ENCODE peak calls at places on chromosomes 11 and 22, in six cellular contexts. U is caudate nucleus, F is heart left ventricle, J is colonic mucosa, X is substantia nigra, V is thoracic aorta. B is an unnamed sample.

GRCh38 chr11:61509058-61510029 is 795 bp downstream of the LRRC10B start:
- DNase-seq in U (peak), F (peak), J (peak), X (peak), V (no peak), B (peak)

GRCh38 chr11:101914349-101914736 is 467 bp upstream of the CEP126 start:
- DNase-seq in U (no peak), F (no peak), J (no peak), X (no peak), V (no peak), B (no peak)

GRCh38 chr11:19053909-19054308 is 6.6 kb downstream of the MRGPRX2 start:
- DNase-seq in U (no peak), F (no peak), J (no peak), X (no peak), V (no peak), B (no peak)

GRCh38 chr11:47906066-47906465 is 57.9 kb upstream of the NUP160 start:
- DNase-seq in U (no peak), F (no peak), J (no peak), X (no peak), V (no peak), B (no peak)

GRCh38 chr11:34468209-34468841 is 29.6 kb downstream of the CAT start:
- DNase-seq in U (no peak), F (no peak), J (peak), X (no peak), V (no peak), B (peak)

GRCh38 chr11:20668844-20669832 is at the start of gene NELL1:
- DNase-seq in U (no peak), F (no peak), J (no peak), X (no peak), V (no peak), B (no peak)

GRCh38 chr11:115503083-115503885 is 931 bp downstream of the CADM1 start:
- DNase-seq in U (peak), F (peak), J (peak), X (peak), V (no peak), B (peak)

GRCh38 chr11:62400760-62401159 is 18.1 kb upstream of the SCGB1A1 start:
- DNase-seq in U (peak), F (peak), J (peak), X (no peak), V (peak), B (no peak)

GRCh38 chr22:47422736-47423135 is 660.3 kb downstream of the TBC1D22A start:
- DNase-seq in U (no peak), F (no peak), J (no peak), X (no peak), V (no peak), B (no peak)

GRCh38 chr22:46377566-46378498 is 42.3 kb downstream of the TRMU start:
- DNase-seq in U (no peak), F (peak), J (peak), X (no peak), V (no peak), B (no peak)

GRCh38 chr11:57474751-57475115 is 14.4 kb downstream of the RTN4RL2 start:
- DNase-seq in U (no peak), F (no peak), J (no peak), X (no peak), V (no peak), B (no peak)

GRCh38 chr11:33692013-33692504 is 8.6 kb downstream of the C11orf91 start:
- DNase-seq in U (peak), F (peak), J (peak), X (peak), V (no peak), B (no peak)

GRCh38 chr11:40241524-40242037 is 1217.9 kb downstream of the LRRC4C start:
- DNase-seq in U (no peak), F (no peak), J (no peak), X (no peak), V (no peak), B (no peak)

GRCh38 chr11:61362542-61362875 is 335 bp downstream of the TMEM138 start:
- DNase-seq in U (no peak), F (no peak), J (peak), X (no peak), V (no peak), B (peak)

GRCh38 chr11:126853732-126854131 is 146.8 kb downstream of the KIRREL3 start:
- DNase-seq in U (no peak), F (no peak), J (no peak), X (no peak), V (no peak), B (no peak)

GRCh38 chr11:108588287-108588686 is 5.3 kb downstream of the EXPH5 start:
- DNase-seq in U (no peak), F (no peak), J (no peak), X (no peak), V (no peak), B (no peak)

GRCh38 chr22:19772673-19773469 is 12.3 kb downstream of the TBX1 start:
- DNase-seq in U (no peak), F (no peak), J (no peak), X (no peak), V (no peak), B (no peak)

GRCh38 chr11:100890779-100891178 is 203.7 kb downstream of the ARHGAP42 start:
- DNase-seq in U (no peak), F (no peak), J (no peak), X (no peak), V (no peak), B (no peak)

GRCh38 chr11:30282289-30282631 is 40.6 kb upstream of the ARL14EP start:
- DNase-seq in U (no peak), F (no peak), J (no peak), X (no peak), V (no peak), B (no peak)

GRCh38 chr11:95322546-95322945 is 91.5 kb upstream of the SESN3 start:
- DNase-seq in U (no peak), F (no peak), J (no peak), X (no peak), V (no peak), B (no peak)

GRCh38 chr22:19406846-19407245 is 24.7 kb downstream of the HIRA start:
- DNase-seq in U (no peak), F (peak), J (no peak), X (no peak), V (no peak), B (no peak)

GRCh38 chr11:70080763-70081162 is 2.6 kb downstream of the ANO1 start:
- DNase-seq in U (no peak), F (no peak), J (no peak), X (no peak), V (no peak), B (no peak)

GRCh38 chr11:119773016-119773415 is 44.0 kb upstream of the NECTIN1 start:
- DNase-seq in U (peak), F (no peak), J (no peak), X (no peak), V (no peak), B (no peak)

GRCh38 chr22:46638601-46639431 is 18.6 kb downstream of the GRAMD4 start:
- DNase-seq in U (no peak), F (no peak), J (no peak), X (no peak), V (no peak), B (no peak)

GRCh38 chr11:130581631-130582030 is 133.2 kb downstream of the ADAMTS15 start:
- DNase-seq in U (no peak), F (no peak), J (no peak), X (no peak), V (no peak), B (no peak)

GRCh38 chr11:130578738-130579368 is 130.4 kb downstream of the ADAMTS15 start:
- DNase-seq in U (no peak), F (no peak), J (no peak), X (no peak), V (no peak), B (no peak)

GRCh38 chr11:130582994-130583393 is 134.5 kb downstream of the ADAMTS15 start:
- DNase-seq in U (no peak), F (no peak), J (no peak), X (no peak), V (no peak), B (no peak)

GRCh38 chr11:130582176-130582575 is 133.7 kb downstream of the ADAMTS15 start:
- DNase-seq in U (no peak), F (no peak), J (no peak), X (no peak), V (no peak), B (no peak)

GRCh38 chr11:130580372-130580771 is 131.9 kb downstream of the ADAMTS15 start:
- DNase-seq in U (peak), F (peak), J (no peak), X (peak), V (no peak), B (no peak)
- H3K27ac ChIP-seq in U (no peak), F (peak), J (no peak), X (no peak), V (peak), B (no peak)

DNA sequence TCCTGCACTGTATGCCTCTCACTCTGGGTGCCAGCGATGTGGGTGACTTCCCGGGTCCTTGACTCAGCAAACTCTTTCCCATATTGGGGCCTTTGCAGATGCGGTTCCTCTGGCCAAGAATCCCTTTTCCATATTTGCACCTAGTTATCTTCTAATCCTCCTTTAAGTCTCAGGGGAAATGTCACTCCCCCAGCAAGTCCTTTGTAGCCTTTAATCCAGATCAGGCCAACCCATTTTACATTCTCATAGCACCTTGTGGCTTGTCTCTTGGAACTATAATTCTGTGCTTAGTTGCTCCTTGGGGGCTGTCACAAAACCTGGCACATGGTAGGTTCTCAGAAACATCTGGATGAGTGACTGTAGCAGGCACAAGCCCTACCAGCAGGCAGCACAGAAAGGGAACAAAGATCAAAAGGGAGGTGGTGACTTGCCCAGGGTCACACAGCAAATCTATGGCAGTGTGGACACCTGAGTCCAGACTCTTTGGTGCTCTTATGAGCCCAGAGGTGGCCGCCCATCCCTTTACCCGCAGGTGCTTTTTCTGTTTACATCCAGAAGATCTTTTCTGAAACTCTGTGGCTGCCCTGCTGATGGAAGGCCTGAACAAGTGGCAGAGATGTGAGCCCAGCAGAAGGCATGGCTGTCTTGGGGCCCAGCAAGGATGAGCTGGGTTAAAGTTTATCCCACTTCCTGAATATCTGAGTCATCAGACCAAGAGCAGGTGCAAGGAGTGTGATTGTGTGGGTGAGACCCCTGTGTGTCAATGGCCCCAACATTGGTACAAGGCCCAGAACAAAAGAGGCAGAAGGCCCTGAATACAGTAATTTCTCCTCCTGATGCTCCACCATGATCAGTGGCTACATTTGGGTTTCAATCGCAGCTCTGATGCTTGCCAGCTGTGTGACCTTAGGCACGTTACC is 78.6 kb upstream of the GRK3 start:
- DNase-seq in U (no peak), F (no peak), J (no peak), X (no peak), V (no peak), B (no peak)
- H3K27ac ChIP-seq in U (no peak), F (no peak), J (no peak), X (no peak), V (no peak), B (no peak)

DNA sequence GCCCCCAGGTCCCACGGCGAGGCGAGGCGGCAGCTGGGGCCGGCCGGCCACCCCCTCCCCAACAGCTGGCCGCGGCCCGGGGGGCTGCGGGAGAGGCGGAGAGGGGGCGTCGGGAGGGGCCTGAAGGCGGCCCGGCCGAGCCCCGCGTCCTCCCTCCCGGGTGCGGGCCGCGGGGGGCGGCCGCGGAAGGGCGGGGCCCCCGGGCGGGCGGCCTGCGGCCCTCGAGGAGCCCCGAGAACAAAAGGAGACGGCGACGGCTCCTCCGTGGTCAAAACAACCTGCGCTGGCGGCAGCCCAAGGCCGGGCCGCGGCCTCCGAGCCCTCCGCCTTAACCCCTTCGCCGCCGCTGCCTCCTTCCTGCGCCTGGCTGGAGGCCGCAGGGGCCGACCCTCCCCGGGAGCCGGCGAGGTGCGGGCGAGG is 2.4 kb downstream of the PDGFB start:
- DNase-seq in U (no peak), F (no peak), J (no peak), X (no peak), V (no peak), B (no peak)
- H3K27ac ChIP-seq in U (peak), F (peak), J (no peak), X (peak), V (no peak), B (peak)

DNA sequence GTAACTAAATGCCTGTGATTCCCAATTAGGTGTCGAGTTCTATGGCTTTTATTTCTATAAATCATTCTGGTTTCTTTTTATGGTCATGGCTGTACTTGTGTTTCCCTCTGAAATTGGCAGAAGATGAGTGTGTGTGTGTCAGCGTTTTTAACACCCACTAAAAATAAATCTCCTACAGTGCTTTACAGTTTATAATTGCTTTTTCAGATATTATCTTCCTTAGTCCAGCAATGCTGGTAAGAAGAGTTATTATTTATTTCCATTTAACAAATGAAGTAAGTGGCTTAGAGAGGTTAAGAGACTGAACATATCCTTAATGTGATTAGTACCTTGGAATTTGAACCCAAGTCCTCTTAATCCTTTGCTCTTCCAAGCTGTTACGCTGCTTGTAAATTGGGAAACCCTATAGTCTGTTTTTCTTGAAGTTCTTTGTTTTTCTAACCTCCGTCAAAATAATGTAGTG is 125.2 kb downstream of the TEAD1 start:
- DNase-seq in U (no peak), F (no peak), J (no peak), X (no peak), V (no peak), B (no peak)
- H3K27ac ChIP-seq in U (no peak), F (no peak), J (peak), X (no peak), V (no peak), B (no peak)

DNA sequence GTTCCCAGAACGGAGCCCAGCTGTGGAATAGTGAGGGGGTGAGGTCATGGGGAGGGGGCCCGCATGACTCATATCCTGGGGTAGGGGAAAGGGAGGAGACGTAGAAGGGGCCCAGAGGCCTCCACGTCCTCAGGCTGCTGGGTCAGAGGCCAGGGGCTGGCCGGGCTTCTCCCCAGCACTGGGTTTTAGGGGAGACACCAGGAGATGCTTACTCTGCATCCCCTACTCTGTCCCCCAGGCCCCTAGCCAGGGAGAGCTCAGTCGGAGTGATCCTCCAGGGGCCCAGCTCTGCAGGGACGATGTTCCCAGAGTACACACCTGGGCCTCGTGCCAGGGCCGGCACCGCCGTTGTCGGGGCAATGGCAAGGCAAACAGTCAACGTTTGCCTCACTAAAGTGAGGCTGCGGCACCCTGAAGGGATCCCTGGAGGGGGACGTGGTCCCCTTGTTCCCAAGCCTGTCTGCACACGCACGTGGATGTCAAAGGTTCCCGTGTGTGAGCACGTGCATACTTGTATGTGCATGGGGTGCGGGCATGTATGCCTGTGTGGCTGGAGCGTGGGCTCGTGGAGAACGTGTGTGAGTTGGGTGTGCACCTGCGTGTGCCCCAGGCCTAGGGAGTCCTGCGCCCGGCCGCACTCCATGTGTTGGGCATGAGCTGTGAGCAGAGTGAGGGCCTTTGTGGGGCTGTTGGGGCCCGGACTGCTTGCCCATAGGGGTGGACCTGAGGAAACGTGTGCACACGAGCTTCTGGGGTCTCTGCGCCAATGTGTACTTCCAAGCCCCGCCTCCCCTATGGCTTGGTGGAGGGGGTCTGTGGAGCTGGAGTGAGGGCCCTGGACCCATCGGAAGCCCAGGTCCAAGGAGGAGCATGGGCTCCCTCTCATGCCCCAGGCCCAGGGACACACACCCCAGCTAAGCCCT is 14.2 kb downstream of the PRR33 start:
- DNase-seq in U (no peak), F (peak), J (peak), X (no peak), V (no peak), B (no peak)
- H3K27ac ChIP-seq in U (no peak), F (peak), J (peak), X (no peak), V (peak), B (no peak)

DNA sequence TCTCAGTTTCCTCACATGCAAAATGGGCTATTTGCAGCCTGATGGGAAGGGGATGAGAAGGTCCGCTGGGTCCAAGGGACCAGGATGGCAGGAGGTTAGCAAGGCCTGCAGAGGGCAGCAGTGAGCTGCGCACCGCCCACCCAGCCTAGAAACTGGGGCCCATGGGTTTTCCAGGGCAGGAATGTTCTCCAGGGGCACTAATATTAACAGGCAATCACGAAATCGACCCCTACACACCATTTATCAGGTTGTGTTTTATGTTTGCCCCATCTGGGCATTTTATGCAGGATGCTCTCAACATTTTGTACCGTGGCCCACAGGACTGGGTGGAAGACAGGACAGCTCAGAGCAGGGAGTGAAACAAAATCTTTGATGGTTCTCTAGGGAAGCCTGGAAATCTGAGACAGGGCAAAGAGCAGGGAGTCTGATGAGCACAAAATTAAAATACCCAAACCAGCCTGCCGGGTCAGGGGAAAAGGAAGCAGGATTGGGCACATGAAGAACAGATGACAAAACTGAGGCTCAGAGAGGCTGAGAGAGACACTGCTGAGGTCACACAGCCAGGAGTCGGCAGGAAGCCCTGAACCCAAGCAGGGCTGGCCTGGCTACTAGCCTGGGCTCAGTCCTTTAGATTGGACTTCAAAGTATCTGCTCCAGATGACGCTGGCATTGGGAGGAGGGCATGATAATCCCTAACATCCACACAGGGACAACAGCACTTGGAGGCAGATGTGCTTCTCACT is 1.6 kb upstream of the BCR start:
- DNase-seq in U (peak), F (peak), J (peak), X (peak), V (no peak), B (peak)
- H3K27ac ChIP-seq in U (peak), F (peak), J (no peak), X (peak), V (peak), B (no peak)

B was measured in CD4-positive, alpha-beta T cell.